ENCODE peak calls at places on chromosomes 11 and 22, in four cellular contexts. R, P, E and Q are unnamed samples.

GRCh38 chr11:66768818-66769217 is 39.8 kb upstream of the SPTBN2 start:
- DNase-seq in R (peak), P (no peak), E (no peak), Q (no peak)

GRCh38 chr11:79201637-79202347 is 239.0 kb downstream of the TENM4 start:
- DNase-seq in R (no peak), P (no peak), E (peak), Q (no peak)

GRCh38 chr11:76745561-76746207 is 37.5 kb upstream of the TSKU start:
- DNase-seq in R (no peak), P (no peak), E (no peak), Q (no peak)

GRCh38 chr11:94002226-94002625 is 18.9 kb upstream of the HEPHL1 start:
- DNase-seq in R (no peak), P (no peak), E (peak), Q (no peak)

GRCh38 chr11:66288866-66289547 is at the start of gene YIF1A:
- DNase-seq in R (peak), P (peak), E (peak), Q (peak)

GRCh38 chr22:17780741-17781318 is 6.6 kb upstream of the BID start:
- DNase-seq in R (no peak), P (no peak), E (no peak), Q (no peak)

GRCh38 chr11:75757651-75758050 is 10.9 kb upstream of the DGAT2 start:
- DNase-seq in R (no peak), P (no peak), E (no peak), Q (no peak)

GRCh38 chr22:30697975-30698374 is 3.3 kb downstream of the OSBP2 start:
- DNase-seq in R (no peak), P (no peak), E (no peak), Q (no peak)

GRCh38 chr11:77126861-77127673 is 979 bp upstream of the MYO7A start:
- DNase-seq in R (peak), P (peak), E (peak), Q (peak)

GRCh38 chr11:71423181-71423790 is 24.9 kb downstream of the DHCR7 start:
- DNase-seq in R (no peak), P (no peak), E (peak), Q (no peak)

GRCh38 chr22:42434748-42435425 is 2.7 kb upstream of the NFAM1 start:
- DNase-seq in R (no peak), P (no peak), E (no peak), Q (no peak)

GRCh38 chr11:380095-380480 is 10.8 kb downstream of the B4GALNT4 start:
- DNase-seq in R (no peak), P (no peak), E (no peak), Q (no peak)

GRCh38 chr22:17915188-17915587 is 109.2 kb downstream of the MICAL3 start:
- DNase-seq in R (no peak), P (no peak), E (no peak), Q (no peak)

GRCh38 chr22:44722611-44723010 is 20.6 kb downstream of the PRR5 start:
- DNase-seq in R (no peak), P (no peak), E (no peak), Q (no peak)

GRCh38 chr11:2929880-2930704 is 872 bp upstream of the PHLDA2 start:
- DNase-seq in R (peak), P (no peak), E (peak), Q (no peak)

GRCh38 chr11:112082729-112083128 is 3.8 kb downstream of the TIMM8B start:
- DNase-seq in R (peak), P (peak), E (peak), Q (no peak)

GRCh38 chr22:45423524-45423923 is 10.0 kb downstream of the RIBC2 start:
- DNase-seq in R (no peak), P (no peak), E (no peak), Q (no peak)

GRCh38 chr11:112558691-112559090 is 298.0 kb upstream of the PLET1 start:
- DNase-seq in R (peak), P (no peak), E (no peak), Q (no peak)

GRCh38 chr11:126318642-126319373 is 14.9 kb downstream of the DCPS start:
- DNase-seq in R (peak), P (peak), E (peak), Q (no peak)

GRCh38 chr11:107844041-107844440 is 14.5 kb downstream of the SLC35F2 start:
- DNase-seq in R (peak), P (no peak), E (peak), Q (no peak)

GRCh38 chr22:27094633-27095308 is 437.4 kb downstream of the MIAT start:
- DNase-seq in R (peak), P (peak), E (no peak), Q (no peak)

GRCh38 chr22:42369250-42370041 is 62.8 kb downstream of the NFAM1 start:
- DNase-seq in R (peak), P (peak), E (peak), Q (peak)

GRCh38 chr22:24532075-24532474 is 22.9 kb downstream of the GUCD1 start:
- DNase-seq in R (no peak), P (no peak), E (no peak), Q (no peak)

GRCh38 chr11:18564149-18564548 is 24.4 kb downstream of the UEVLD start:
- DNase-seq in R (no peak), P (no peak), E (no peak), Q (no peak)

GRCh38 chr11:66443602-66444001 is 5.0 kb upstream of the MRPL11 start:
- DNase-seq in R (peak), P (no peak), E (peak), Q (no peak)

GRCh38 chr11:32053151-32053550 is 37.7 kb upstream of the RCN1 start:
- DNase-seq in R (peak), P (no peak), E (no peak), Q (no peak)

GRCh38 chr11:103997082-103997481 is 39.4 kb upstream of the DDI1 start:
- DNase-seq in R (no peak), P (no peak), E (no peak), Q (no peak)

GRCh38 chr11:102879801-102880200 is 5.0 kb upstream of the MMP12 start:
- DNase-seq in R (no peak), P (no peak), E (no peak), Q (no peak)

GRCh38 chr11:14423633-14424032 is 64.7 kb upstream of the RRAS2 start:
- DNase-seq in R (peak), P (no peak), E (peak), Q (no peak)

GRCh38 chr22:17536269-17536668 is 27.0 kb upstream of the SLC25A18 start:
- DNase-seq in R (peak), P (no peak), E (no peak), Q (no peak)

GRCh38 chr11:20000393-20001134 is 159.7 kb downstream of the DBX1 start:
- DNase-seq in R (no peak), P (peak), E (no peak), Q (no peak)

GRCh38 chr11:128691802-128692749 is 1.8 kb upstream of the FLI1 start:
- DNase-seq in R (no peak), P (no peak), E (no peak), Q (no peak)
- H3K27ac ChIP-seq in R (no peak), P (peak), E (peak), Q (no peak)

DNA sequence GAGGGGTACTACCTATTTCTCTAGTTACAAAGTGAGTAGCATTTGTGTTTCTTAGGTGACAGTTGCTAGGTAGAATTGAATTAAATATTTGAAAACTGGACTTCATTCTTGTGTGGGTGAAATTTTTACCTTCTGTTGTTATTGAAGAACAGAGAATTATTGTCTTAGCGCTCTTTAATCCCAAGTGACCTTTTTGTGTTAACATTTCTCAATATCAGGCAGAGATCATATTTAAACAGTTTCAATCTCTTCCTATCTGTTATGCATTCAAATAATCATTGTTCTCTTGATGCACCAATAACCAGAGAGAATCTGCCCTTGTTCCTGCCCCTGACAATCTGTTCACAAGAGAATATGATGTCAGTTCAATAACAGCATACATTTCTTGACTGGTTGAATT is 14.2 kb downstream of the KMT2A start:
- DNase-seq in R (no peak), P (no peak), E (no peak), Q (no peak)
- H3K27ac ChIP-seq in R (no peak), P (no peak), E (no peak), Q (no peak)

GRCh38 chr11:72552399-72552910 is 118.1 kb upstream of the CLPB start:
- DNase-seq in R (no peak), P (no peak), E (no peak), Q (no peak)
- H3K27ac ChIP-seq in R (no peak), P (no peak), E (no peak), Q (no peak)

DNA sequence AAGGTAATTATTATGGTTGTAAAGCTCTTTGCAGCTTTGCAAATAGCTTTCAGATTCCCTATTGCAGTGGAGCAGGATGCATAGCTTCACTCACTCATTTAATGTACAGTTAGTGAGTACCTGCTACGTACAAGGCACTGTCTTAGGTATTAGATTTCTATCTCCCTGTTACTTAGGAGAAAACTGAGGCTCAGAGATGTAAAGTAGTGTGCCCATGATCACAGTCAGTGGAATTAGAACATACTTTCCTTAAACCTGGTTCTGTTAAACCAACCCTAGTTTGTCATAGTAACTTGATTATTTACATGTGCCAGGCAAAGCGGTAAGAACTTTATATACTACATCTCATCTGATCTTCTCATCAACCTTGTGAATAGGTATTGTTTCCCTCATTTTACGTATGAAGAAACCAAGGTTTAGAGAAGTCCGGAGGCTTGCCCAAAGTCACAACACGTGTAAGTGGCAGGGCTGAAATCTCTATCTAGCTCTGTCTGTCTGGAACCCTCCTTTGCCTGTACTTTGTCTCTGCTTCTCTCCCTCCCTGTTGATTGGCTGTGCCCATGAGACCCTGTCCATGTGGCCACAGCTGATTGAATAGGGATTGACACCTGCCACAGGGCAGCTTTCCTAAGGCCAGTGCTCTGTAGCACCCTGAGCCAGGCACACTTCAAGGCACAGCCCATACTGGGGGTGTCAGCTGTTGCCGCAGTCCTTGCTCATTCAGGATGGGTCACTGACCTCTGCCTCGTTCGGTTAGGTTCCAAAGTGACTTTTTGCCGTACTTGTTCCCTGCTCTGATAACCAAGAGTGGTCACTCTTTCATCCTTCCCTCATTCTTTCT is 63.8 kb upstream of the PRSS23 start:
- DNase-seq in R (no peak), P (no peak), E (peak), Q (no peak)
- H3K27ac ChIP-seq in R (no peak), P (no peak), E (peak), Q (no peak)

DNA sequence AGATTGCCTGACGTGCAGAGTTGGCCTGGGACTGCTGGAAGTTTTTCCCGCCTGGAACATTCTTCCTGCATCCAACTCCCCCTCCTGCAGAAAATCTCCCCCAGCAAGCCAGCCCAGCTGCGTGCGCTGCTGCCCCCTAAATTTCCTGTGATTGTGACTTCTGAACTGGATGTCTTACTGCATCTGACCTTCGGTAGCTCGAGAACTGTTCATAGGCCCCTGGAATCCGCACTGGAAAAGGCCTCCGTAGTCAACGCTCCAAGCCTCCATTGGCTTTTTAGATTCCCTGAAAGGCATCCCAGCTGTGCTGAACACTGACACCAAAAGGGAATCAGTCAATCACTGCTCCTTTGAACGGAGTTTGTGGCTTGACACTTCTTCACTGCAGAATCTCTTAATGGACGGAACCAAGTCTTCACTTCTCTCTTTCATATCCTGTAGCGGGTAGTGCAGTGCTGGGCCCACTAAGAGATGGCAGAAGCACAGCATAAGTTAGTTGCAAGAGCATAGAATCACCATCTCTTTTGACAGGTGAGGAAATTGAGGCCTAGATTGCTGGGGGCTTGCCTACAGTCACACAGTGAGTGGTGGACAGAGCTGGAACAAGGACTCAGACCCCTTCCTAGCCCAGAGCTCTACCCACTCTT is 14.2 kb upstream of the RASD2 start:
- DNase-seq in R (no peak), P (peak), E (no peak), Q (no peak)
- H3K27ac ChIP-seq in R (no peak), P (peak), E (no peak), Q (no peak)